ENCODE peak calls at places on chromosomes 6 and 20, in eight cellular contexts. Y is left ventricle myocardium inferior, W is endothelial cell, J is HL-60, B is tibial artery, X is CD14-positive monocyte, Z is bronchial epithelial cell, I is fibroblast of the aortic adventitia. O is an unnamed sample.

GRCh38 chr6:149212892-149213786 is 104.4 kb upstream of the TAB2 start:
- DNase-seq in Z (no peak), I (no peak), B (no peak), X (no peak), Y (no peak), W (no peak), J (no peak), O (no peak)

GRCh38 chr6:27829453-27830211 is 82.6 kb downstream of the OR2B2 start:
- DNase-seq in I (no peak), Z (peak; percentile 18), Y (no peak), X (no peak), W (no peak), J (no peak), B (no peak), O (no peak)

GRCh38 chr20:46458891-46459750 is 52.7 kb upstream of the ELMO2 start:
- DNase-seq in Z (peak; percentile 21), J (no peak), B (no peak), W (peak; percentile 77), X (no peak), I (no peak), Y (peak; percentile 21), O (no peak)

GRCh38 chr20:62266340-62266739 is 28.0 kb downstream of the OSBPL2 start:
- DNase-seq in X (no peak), Z (no peak), I (no peak), Y (no peak), J (no peak), B (no peak), W (no peak), O (no peak)

GRCh38 chr6:48959401-48960060 is 503.5 kb downstream of the MMUT start:
- DNase-seq in X (no peak), Y (no peak), W (no peak), Z (no peak), I (no peak), B (no peak), J (no peak), O (peak; percentile 18)

GRCh38 chr6:82415820-82416219 is 52.2 kb downstream of the TPBG start:
- DNase-seq in I (peak; percentile 47), Y (no peak), B (no peak), Z (peak; percentile 46), X (no peak), W (no peak), J (no peak), O (peak; percentile 91)

GRCh38 chr20:56343861-56344381 is 14.9 kb upstream of the FAM210B start:
- DNase-seq in J (no peak), B (no peak), I (peak; percentile 46), Y (no peak), Z (no peak), W (peak; percentile 80), X (no peak), O (no peak)

GRCh38 chr20:3082955-3083952 is 1.3 kb downstream of the AVP start:
- DNase-seq in W (no peak), J (no peak), B (no peak), Y (no peak), X (no peak), Z (no peak), I (no peak), O (no peak)

GRCh38 chr6:45737331-45738056 is 278.2 kb downstream of the CLIC5 start:
- DNase-seq in I (no peak), X (no peak), Y (no peak), Z (no peak), B (no peak), W (no peak), J (no peak), O (no peak)

GRCh38 chr6:111417181-111417585 is 65.8 kb downstream of the REV3L start:
- DNase-seq in B (no peak), J (no peak), Y (no peak), Z (no peak), I (peak; percentile 54), W (no peak), X (no peak), O (no peak)

GRCh38 chr6:155377061-155377460 is 62.8 kb upstream of the TFB1M start:
- DNase-seq in Z (peak; percentile 80), Y (no peak), X (no peak), J (no peak), W (no peak), B (no peak), I (peak; percentile 88), O (peak; percentile 24)

GRCh38 chr20:21129861-21130260 is 4.0 kb downstream of the KIZ start:
- DNase-seq in Y (no peak), J (no peak), B (no peak), X (no peak), I (no peak), W (no peak), Z (no peak), O (no peak)

GRCh38 chr6:27814665-27815424 is 97.4 kb downstream of the OR2B2 start:
- DNase-seq in Z (peak; percentile 90), Y (no peak), B (no peak), X (peak; percentile 80), J (no peak), I (peak; percentile 98), W (peak; percentile 63), O (peak; percentile 93)

GRCh38 chr20:35616465-35617396 is 1.1 kb downstream of the SPAG4 start:
- DNase-seq in J (peak; percentile 57), W (peak; percentile 74), Y (peak; percentile 92), I (peak; percentile 99), X (peak; percentile 100), B (peak; percentile 94), Z (peak; percentile 98), O (peak; percentile 87)

GRCh38 chr6:169194737-169195136 is 58.9 kb downstream of the THBS2 start:
- DNase-seq in W (no peak), J (no peak), Y (no peak), X (no peak), I (peak; percentile 56), Z (no peak), B (no peak), O (no peak)

GRCh38 chr20:19688031-19688806 is 69.8 kb upstream of the RIN2 start:
- DNase-seq in B (peak; percentile 88), X (peak; percentile 60), Z (peak; percentile 90), J (peak; percentile 15), I (peak; percentile 90), W (peak; percentile 59), Y (peak; percentile 80), O (peak; percentile 84)

DNA sequence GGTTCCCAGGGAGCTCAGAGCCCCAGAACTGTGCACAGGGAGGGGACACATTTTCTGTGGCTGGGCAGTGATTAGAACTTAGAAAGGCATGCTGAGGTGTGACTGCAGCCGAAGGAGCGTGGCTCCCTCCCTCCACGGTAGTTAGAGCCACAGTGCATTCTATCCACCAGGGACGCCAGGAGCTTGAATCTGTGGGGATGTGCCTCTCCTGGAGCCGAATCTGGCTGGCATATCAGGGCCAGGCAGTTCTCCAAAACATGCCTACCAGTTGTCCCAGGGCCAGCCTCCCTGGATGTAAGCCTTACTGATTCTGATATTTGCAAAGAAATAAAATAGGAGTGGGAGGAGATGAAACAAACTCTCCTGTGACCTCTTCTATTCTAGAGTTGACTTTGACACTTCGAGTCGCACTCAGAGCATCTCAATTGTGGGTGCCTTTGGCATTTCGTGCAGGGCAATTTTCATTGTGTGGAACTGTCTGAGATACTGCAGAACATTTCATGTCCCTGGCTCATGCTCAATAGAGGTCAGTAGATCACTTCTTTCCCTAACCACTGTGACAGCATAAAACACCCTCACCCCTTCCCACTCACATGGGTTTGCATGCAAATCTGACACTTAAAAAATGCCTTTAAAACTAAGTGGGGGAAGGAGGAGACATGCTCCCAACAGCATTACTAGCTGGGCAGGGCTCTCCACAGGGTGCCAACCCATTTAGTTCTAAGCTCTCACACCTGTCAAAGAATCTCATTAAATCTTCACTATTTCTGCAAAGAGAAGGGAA is 379.0 kb downstream of the PREX1 start:
- DNase-seq in I (peak; percentile 2), W (no peak), Z (no peak), Y (no peak), J (no peak), B (no peak), X (peak; percentile 9), O (no peak)
- TF ChIP-seq CTCF in I (no peak), W (no peak), Z (no peak), Y (peak; percentile 48), J (no peak), B (no peak), X (no peak), O (no peak)

GRCh38 chr6:12137480-12137879 is 125.4 kb downstream of the HIVEP1 start:
- DNase-seq in I (peak; percentile 90), W (no peak), X (no peak), Y (peak; percentile 22), Z (peak; percentile 56), J (no peak), B (no peak), O (peak; percentile 80)

GRCh38 chr6:12134991-12135390 is 122.9 kb downstream of the HIVEP1 start:
- DNase-seq in Z (no peak), J (no peak), I (no peak), Y (no peak), X (no peak), B (no peak), W (no peak), O (no peak)

GRCh38 chr6:12138377-12138776 is 126.3 kb downstream of the HIVEP1 start:
- DNase-seq in J (no peak), I (no peak), Y (no peak), Z (no peak), B (no peak), W (no peak), X (no peak), O (no peak)

GRCh38 chr6:12138936-12139335 is 126.8 kb downstream of the HIVEP1 start:
- DNase-seq in X (no peak), Z (no peak), I (no peak), B (no peak), W (no peak), J (no peak), Y (no peak), O (no peak)

DNA sequence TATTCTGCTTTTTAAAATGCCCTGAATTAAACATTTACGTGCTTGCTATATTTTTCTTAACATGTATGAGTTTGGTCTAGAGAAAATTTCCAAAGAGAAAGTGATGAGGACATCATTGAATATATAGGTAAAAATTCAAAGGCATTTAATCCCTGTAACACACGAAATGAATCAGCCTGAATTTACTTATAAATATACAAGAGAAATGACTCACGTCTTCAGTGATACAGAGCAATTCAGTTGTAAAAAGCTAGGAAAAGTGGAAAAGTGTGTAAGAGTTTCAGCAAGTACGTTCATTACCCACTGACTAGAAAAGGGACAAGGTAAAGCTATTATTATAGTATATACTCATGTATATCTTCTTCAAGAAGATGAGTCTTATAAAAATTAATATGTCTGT is 124.8 kb downstream of the HIVEP1 start:
- DNase-seq in J (no peak), B (no peak), X (no peak), Y (no peak), I (peak; percentile 49), Z (peak; percentile 63), W (no peak), O (peak; percentile 38)
- TF ChIP-seq CTCF in J (no peak), B (no peak), X (no peak), Y (no peak), I (no peak), Z (no peak), W (no peak), O (no peak)

DNA sequence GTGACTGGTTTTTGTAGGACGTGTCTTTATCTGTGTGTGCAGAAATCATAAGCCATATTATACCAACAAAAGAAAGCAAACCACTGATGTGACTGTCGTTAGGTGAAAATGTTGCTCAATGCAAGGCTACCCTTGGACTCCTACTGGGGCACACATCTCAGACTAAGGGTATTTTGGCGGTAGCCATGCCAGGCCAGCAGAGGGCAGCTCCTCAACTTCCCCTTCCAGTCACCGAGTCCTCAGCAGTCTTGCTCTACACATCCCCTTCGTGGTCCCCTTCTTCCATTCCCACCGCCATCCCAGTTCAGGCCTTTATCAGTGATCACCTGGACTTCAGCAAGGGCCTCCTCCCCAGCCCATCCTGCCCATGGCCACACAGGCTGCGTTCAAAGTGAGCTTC is 113.7 kb upstream of the GGTLC1 start:
- DNase-seq in X (no peak), Y (no peak), W (peak; percentile 56), B (no peak), Z (peak; percentile 51), I (no peak), J (peak; percentile 43), O (peak; percentile 1)
- TF ChIP-seq CTCF in X (peak; percentile 50), Y (peak; percentile 44), W (peak; percentile 44), B (no peak), Z (peak; percentile 73), I (peak; percentile 16), J (peak; percentile 69), O (no peak)

GRCh38 chr6:151738960-151739359 is 68.5 kb upstream of the ESR1 start:
- DNase-seq in B (no peak), Z (no peak), X (no peak), Y (no peak), W (no peak), I (no peak), J (no peak), O (no peak)
- TF ChIP-seq CTCF in B (no peak), Z (no peak), X (no peak), Y (no peak), W (peak; percentile 26), I (no peak), J (no peak), O (no peak)